ENCODE peak calls at places on chromosomes 1 and 21, in eight cellular contexts. F is prostate gland, S is HCT116, G is transverse colon, T is esophagus muscularis mucosa, Z is stomach, P is SK-N-SH, D is vagina. O is an unnamed sample. For H3K4me1, the result is how much of the 10 kb centered on the place peaks cover.

GRCh38 chr21:16280731-16281130 is 550.9 kb downstream of the USP25 start:
- DNase-seq in F (no peak), S (no peak), G (no peak), T (no peak), Z (no peak), P (no peak), D (no peak), O (no peak)

GRCh38 chr21:31233711-31234110 is 110.3 kb downstream of the TIAM1 start:
- DNase-seq in F (no peak), S (no peak), G (no peak), T (no peak), Z (no peak), P (no peak), D (no peak), O (no peak)

GRCh38 chr1:88180449-88181108 is 503.5 kb upstream of the PKN2 start:
- DNase-seq in F (peak), S (peak), G (peak), T (no peak), Z (peak), P (peak), D (no peak), O (peak)

GRCh38 chr1:175734642-175735041 is 8.8 kb downstream of the TNR start:
- DNase-seq in F (no peak), S (no peak), G (no peak), T (no peak), Z (no peak), P (no peak), D (no peak), O (no peak)

GRCh38 chr1:155070721-155071556 is 7.4 kb downstream of the EFNA4 start:
- DNase-seq in F (peak), S (no peak), G (peak), T (no peak), Z (peak), P (peak), D (no peak), O (peak)

GRCh38 chr1:210321552-210321951 is 7.2 kb upstream of the HHAT start:
- DNase-seq in F (peak), S (no peak), G (no peak), T (no peak), Z (no peak), P (no peak), D (no peak), O (no peak)

GRCh38 chr21:38915546-38915945 is 109.8 kb downstream of the ETS2 start:
- DNase-seq in F (no peak), S (no peak), G (peak), T (no peak), Z (no peak), P (no peak), D (peak), O (no peak)

GRCh38 chr1:150268342-150268705 is 492 bp downstream of the APH1A start:
- DNase-seq in F (peak), S (no peak), G (peak), T (no peak), Z (peak), P (peak), D (no peak), O (peak)

GRCh38 chr1:154747841-154748766 is 122.0 kb downstream of the KCNN3 start:
- DNase-seq in F (no peak), S (no peak), G (peak), T (peak), Z (no peak), P (peak), D (peak), O (no peak)

GRCh38 chr21:41866274-41866809 is 12.8 kb downstream of the PRDM15 start:
- DNase-seq in F (no peak), S (no peak), G (no peak), T (no peak), Z (peak), P (no peak), D (no peak), O (peak)

GRCh38 chr1:116178837-116179236 is 67.6 kb downstream of the MAB21L3 start:
- DNase-seq in F (peak), S (no peak), G (peak), T (peak), Z (peak), P (no peak), D (no peak), O (no peak)

GRCh38 chr1:182460550-182460951 is 10.6 kb downstream of the RGSL1 start:
- DNase-seq in F (no peak), S (no peak), G (no peak), T (no peak), Z (no peak), P (no peak), D (no peak), O (no peak)

GRCh38 chr21:44449473-44450363 is 5.6 kb upstream of the LRRC3 start:
- DNase-seq in F (no peak), S (no peak), G (no peak), T (no peak), Z (no peak), P (peak), D (no peak), O (peak)

GRCh38 chr1:230314142-230314470 is 112.0 kb downstream of the PGBD5 start:
- DNase-seq in F (no peak), S (no peak), G (no peak), T (no peak), Z (no peak), P (no peak), D (no peak), O (no peak)

GRCh38 chr1:113123737-113124136 is 50.7 kb downstream of the LRIG2 start:
- DNase-seq in F (no peak), S (no peak), G (no peak), T (no peak), Z (no peak), P (no peak), D (no peak), O (no peak)

GRCh38 chr1:229627003-229627402 is 956 bp downstream of the URB2 start:
- DNase-seq in F (no peak), S (no peak), G (no peak), T (no peak), Z (no peak), P (no peak), D (no peak), O (no peak)

GRCh38 chr1:78497196-78497595 is 6.4 kb downstream of the PTGFR start:
- DNase-seq in F (no peak), S (no peak), G (no peak), T (no peak), Z (no peak), P (no peak), D (no peak), O (no peak)

GRCh38 chr1:94535879-94536278 is 5.7 kb downstream of the F3 start:
- DNase-seq in F (no peak), S (no peak), G (no peak), T (no peak), Z (no peak), P (no peak), D (peak), O (no peak)
- H3K4me1 ChIP-seq in F (under half), S (under half), G (under half), T (under half), Z (under half), P (under half), D (under half), O (under half)

GRCh38 chr1:234768569-234769283 is 158.7 kb upstream of the IRF2BP2 start:
- DNase-seq in F (no peak), S (no peak), G (peak), T (no peak), Z (no peak), P (no peak), D (no peak), O (no peak)
- TF ChIP-seq POLR2AphosphoS5 in F (no peak), S (no peak), G (no peak), T (no peak), Z (no peak), P (no peak), D (no peak), O (no peak)

DNA sequence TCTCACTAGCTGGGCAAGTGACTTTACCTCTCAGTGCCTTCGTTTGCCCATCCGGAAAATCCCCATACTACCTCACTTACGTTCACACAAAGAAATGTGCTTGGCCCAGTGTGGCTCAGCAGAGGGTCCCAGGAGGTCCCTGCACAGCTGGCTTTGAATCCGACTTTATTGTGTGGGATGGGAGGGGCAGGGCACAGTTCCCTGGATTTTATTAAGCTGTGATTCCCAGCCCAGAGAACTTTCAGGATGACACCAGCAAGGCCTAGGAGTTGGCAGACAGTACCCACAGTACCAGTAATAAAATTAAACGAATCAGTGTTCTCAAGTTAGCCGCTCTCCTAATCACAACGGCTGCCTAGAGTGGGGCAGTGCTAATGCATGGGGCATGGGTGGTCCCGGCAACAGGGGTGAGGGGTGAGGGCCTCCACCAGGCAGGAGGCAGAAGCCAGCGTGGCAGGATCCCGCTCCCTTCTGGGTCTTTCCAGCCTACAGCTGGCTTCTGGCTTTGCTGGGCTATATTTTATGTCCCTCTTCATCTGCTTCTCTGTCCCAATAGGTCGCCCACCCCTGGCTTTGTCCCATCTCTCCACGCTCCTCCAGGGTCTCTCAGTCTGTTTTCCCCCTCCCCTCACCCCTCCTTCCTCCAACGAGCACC is 74.9 kb downstream of the VWA5B1 start:
- DNase-seq in F (no peak), S (no peak), G (no peak), T (no peak), Z (no peak), P (no peak), D (no peak), O (peak)
- H3K4me3 ChIP-seq in F (peak), S (no peak), G (no peak), T (no peak), Z (no peak), P (no peak), D (no peak), O (no peak)

GRCh38 chr1:206907304-206907991 is 10.2 kb downstream of the IL24 start:
- DNase-seq in F (no peak), S (no peak), G (no peak), T (no peak), Z (no peak), P (peak), D (no peak), O (peak)

GRCh38 chr1:206911064-206911663 is 10.6 kb downstream of the FCMR start:
- DNase-seq in F (peak), S (no peak), G (no peak), T (no peak), Z (no peak), P (peak), D (no peak), O (no peak)

GRCh38 chr1:206909883-206910318 is 11.8 kb downstream of the FCMR start:
- DNase-seq in F (no peak), S (no peak), G (no peak), T (no peak), Z (no peak), P (no peak), D (no peak), O (no peak)

GRCh38 chr1:206908038-206908437 is 10.8 kb downstream of the IL24 start:
- DNase-seq in F (no peak), S (no peak), G (no peak), T (no peak), Z (no peak), P (no peak), D (no peak), O (peak)

GRCh38 chr1:206909167-206909882 is 12.1 kb downstream of the IL24 start:
- DNase-seq in F (peak), S (no peak), G (peak), T (no peak), Z (peak), P (peak), D (no peak), O (peak)
- H3K4me1 ChIP-seq in F (under half), S (under half), G (under half), T (under half), Z (under half), P (under half), D (under half), O (half or more)

GRCh38 chr1:201017828-201018163 is 5.7 kb downstream of the KIF21B start:
- DNase-seq in F (no peak), S (no peak), G (no peak), T (no peak), Z (no peak), P (no peak), D (no peak), O (peak)

GRCh38 chr1:201015551-201016091 is 7.9 kb downstream of the KIF21B start:
- DNase-seq in F (no peak), S (no peak), G (no peak), T (no peak), Z (no peak), P (peak), D (no peak), O (peak)

GRCh38 chr1:201014816-201015200 is 8.7 kb downstream of the KIF21B start:
- DNase-seq in F (no peak), S (no peak), G (no peak), T (no peak), Z (no peak), P (no peak), D (no peak), O (no peak)

GRCh38 chr1:201016943-201017827 is 6.3 kb downstream of the KIF21B start:
- DNase-seq in F (no peak), S (no peak), G (no peak), T (no peak), Z (no peak), P (peak), D (no peak), O (peak)

GRCh38 chr1:201016211-201016651 is 7.3 kb downstream of the KIF21B start:
- DNase-seq in F (no peak), S (no peak), G (peak), T (no peak), Z (no peak), P (peak), D (no peak), O (peak)
- TF ChIP-seq POLR2AphosphoS5 in F (no peak), S (no peak), G (no peak), T (no peak), Z (no peak), P (no peak), D (no peak), O (no peak)

GRCh38 chr1:51583532-51583931 is 33.4 kb upstream of the OSBPL9 start:
- DNase-seq in F (peak), S (no peak), G (no peak), T (peak), Z (peak), P (no peak), D (no peak), O (no peak)
- H3K4me3 ChIP-seq in F (no peak), S (no peak), G (no peak), T (no peak), Z (no peak), P (no peak), D (no peak), O (no peak)

DNA sequence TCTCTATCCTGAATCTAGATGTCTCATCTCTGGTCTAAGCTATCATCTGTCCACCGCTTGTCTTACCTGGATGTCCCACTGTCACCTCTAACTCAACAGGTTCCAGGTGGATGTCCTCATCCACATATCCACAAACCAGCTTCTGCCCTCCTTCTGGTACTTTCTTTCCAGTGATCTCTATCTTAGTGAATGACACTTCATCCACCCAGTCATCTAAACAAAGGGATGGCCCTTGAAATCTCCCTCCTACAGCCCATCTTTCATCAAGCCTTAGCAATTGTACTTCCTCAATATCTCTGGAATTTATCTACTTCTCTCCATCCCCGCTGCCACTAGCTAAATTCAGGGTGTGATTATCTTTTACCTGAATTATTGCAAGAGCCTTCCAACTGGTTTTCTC is 33.9 kb upstream of the SERBP1 start:
- DNase-seq in F (no peak), S (no peak), G (no peak), T (no peak), Z (no peak), P (no peak), D (no peak), O (no peak)
- H3K4me1 ChIP-seq in F (under half), S (under half), G (under half), T (under half), Z (under half), P (under half), D (under half), O (under half)